ENCODE peak calls at places on chromosomes 5 and 9, in seven cellular contexts. L is GM23248, U is neural progenitor cell, T is MM.1S, O is hepatocyte, V is HCT116, M is GM23338. C is an unnamed sample. For H3K4me1, the result is how much of the 10 kb centered on the place peaks cover.

GRCh38 chr9:107119294-107119693 is 163.8 kb upstream of the RAD23B start:
- DNase-seq in T (no peak), V (no peak), M (no peak), U (no peak), O (no peak), L (no peak), C (no peak)

GRCh38 chr9:110918316-110919054 is 119.8 kb downstream of the LPAR1 start:
- DNase-seq in V (no peak), O (no peak), U (no peak), L (peak), T (no peak), M (no peak), C (peak)

GRCh38 chr5:80238778-80239679 is 16.8 kb downstream of the SERINC5 start:
- DNase-seq in O (no peak), T (no peak), V (no peak), U (no peak), L (peak), M (no peak), C (no peak)

GRCh38 chr5:67089200-67089725 is 107.3 kb downstream of the CD180 start:
- DNase-seq in V (no peak), L (peak), M (no peak), O (no peak), T (no peak), U (peak), C (peak)

GRCh38 chr5:61308699-61309098 is 23.4 kb upstream of the ZSWIM6 start:
- DNase-seq in L (no peak), U (no peak), V (no peak), T (no peak), M (no peak), O (no peak), C (no peak)

GRCh38 chr5:2196989-2197531 is 314.3 kb upstream of the IRX4 start:
- DNase-seq in L (no peak), O (no peak), T (no peak), U (peak), V (no peak), M (no peak), C (no peak)

GRCh38 chr5:159641371-159642039 is 274.8 kb upstream of the ADRA1B start:
- DNase-seq in O (no peak), T (no peak), L (no peak), U (no peak), V (no peak), M (no peak), C (no peak)

GRCh38 chr5:159208508-159209437 is 580 bp downstream of the RNF145 start:
- DNase-seq in V (no peak), O (peak), T (no peak), U (peak), M (peak), L (peak), C (no peak)

GRCh38 chr5:90878549-90879196 is 320.1 kb downstream of the ADGRV1 start:
- DNase-seq in U (no peak), O (peak), V (no peak), M (no peak), L (peak), T (no peak), C (peak)

GRCh38 chr5:107894361-107894760 is 223.6 kb upstream of the EFNA5 start:
- DNase-seq in M (no peak), V (no peak), L (peak), U (no peak), O (no peak), T (no peak), C (no peak)

GRCh38 chr5:93717162-93717561 is 24.2 kb downstream of the POU5F2 start:
- DNase-seq in T (no peak), U (no peak), L (peak), O (peak), M (no peak), V (no peak), C (no peak)

GRCh38 chr9:131656356-131657030 is 83.4 kb downstream of the RAPGEF1 start:
- DNase-seq in T (peak), O (no peak), V (no peak), L (no peak), U (no peak), M (no peak), C (no peak)

GRCh38 chr5:81140942-81141341 is 92.2 kb upstream of the CKMT2 start:
- DNase-seq in V (no peak), M (no peak), L (peak), T (no peak), U (no peak), O (peak), C (no peak)

GRCh38 chr5:141790630-141791029 is 87.6 kb downstream of the PCDH1 start:
- DNase-seq in U (no peak), M (no peak), T (no peak), V (no peak), O (no peak), L (no peak), C (no peak)

GRCh38 chr5:17882760-17883488 is 248.7 kb downstream of the TAF11L14 start:
- DNase-seq in O (peak), L (no peak), T (no peak), U (peak), M (peak), V (no peak), C (peak)

GRCh38 chr5:15995206-15996052 is 184.2 kb downstream of the MARCHF11 start:
- DNase-seq in O (peak), V (no peak), M (peak), L (peak), U (peak), T (peak), C (peak)

GRCh38 chr9:82466616-82467251 is 478.2 kb downstream of the SPATA31D1 start:
- DNase-seq in V (no peak), O (peak), T (peak), L (peak), U (peak), M (peak), C (peak)

GRCh38 chr9:129141066-129142041 is 30.1 kb downstream of the PTPA start:
- DNase-seq in M (no peak), U (peak), T (no peak), V (no peak), L (peak), O (peak), C (no peak)

GRCh38 chr5:43601454-43602260 is 1.3 kb upstream of the NNT start:
- DNase-seq in M (no peak), L (peak), T (peak), O (no peak), U (no peak), V (no peak), C (peak)

GRCh38 chr9:13502503-13502902 is 223.0 kb upstream of the MPDZ start:
- DNase-seq in U (no peak), V (no peak), M (no peak), L (no peak), O (no peak), T (no peak), C (no peak)

GRCh38 chr9:13529321-13530104 is 250.0 kb upstream of the MPDZ start:
- DNase-seq in L (no peak), V (no peak), T (no peak), O (peak), U (no peak), M (no peak), C (no peak)

GRCh38 chr5:73701566-73701965 is 75.6 kb downstream of the ARHGEF28 start:
- DNase-seq in L (peak), M (no peak), U (no peak), V (no peak), O (no peak), T (no peak), C (peak)

GRCh38 chr5:6508931-6509330 is 60.3 kb downstream of the UBE2QL1 start:
- DNase-seq in O (no peak), T (no peak), L (no peak), V (no peak), M (no peak), U (no peak), C (no peak)

DNA sequence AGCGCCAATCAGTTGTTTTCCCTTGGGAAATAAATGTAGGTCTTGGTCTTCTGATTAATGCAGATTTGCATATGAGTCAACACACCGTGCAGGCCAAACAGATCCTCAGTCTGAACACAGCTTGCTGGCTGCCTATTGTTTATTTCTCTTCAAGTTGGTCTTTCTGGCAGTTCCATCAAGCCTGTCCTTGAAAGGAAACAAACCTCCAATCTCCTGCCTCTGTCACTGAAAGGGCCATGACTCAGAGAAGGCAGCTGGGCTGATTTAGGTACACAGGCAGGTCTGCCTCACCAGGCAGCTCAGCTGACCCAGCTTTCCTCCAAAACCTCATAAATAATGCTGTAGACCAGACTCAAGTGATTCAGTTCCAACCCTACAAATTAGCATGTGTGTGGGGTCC is 175.9 kb downstream of the MAN2A1 start:
- DNase-seq in T (no peak), V (no peak), O (peak), U (no peak), M (no peak), L (peak), C (peak)
- TF ChIP-seq EZH2 in T (no peak), V (no peak), O (no peak), U (no peak), M (no peak), L (no peak), C (no peak)

GRCh38 chr5:123269436-123269835 is 153.8 kb downstream of the CEP120 start:
- DNase-seq in T (no peak), U (no peak), O (no peak), L (no peak), V (no peak), M (no peak), C (no peak)

GRCh38 chr5:123264399-123264798 is 158.8 kb downstream of the CEP120 start:
- DNase-seq in T (no peak), V (no peak), O (no peak), M (no peak), L (peak), U (no peak), C (no peak)

GRCh38 chr5:123269851-123270250 is 153.4 kb downstream of the CEP120 start:
- DNase-seq in V (no peak), O (no peak), L (no peak), U (no peak), T (no peak), M (no peak), C (no peak)

GRCh38 chr5:123265551-123265950 is 157.7 kb downstream of the CEP120 start:
- DNase-seq in M (no peak), U (no peak), V (no peak), O (no peak), L (peak), T (no peak), C (no peak)

DNA sequence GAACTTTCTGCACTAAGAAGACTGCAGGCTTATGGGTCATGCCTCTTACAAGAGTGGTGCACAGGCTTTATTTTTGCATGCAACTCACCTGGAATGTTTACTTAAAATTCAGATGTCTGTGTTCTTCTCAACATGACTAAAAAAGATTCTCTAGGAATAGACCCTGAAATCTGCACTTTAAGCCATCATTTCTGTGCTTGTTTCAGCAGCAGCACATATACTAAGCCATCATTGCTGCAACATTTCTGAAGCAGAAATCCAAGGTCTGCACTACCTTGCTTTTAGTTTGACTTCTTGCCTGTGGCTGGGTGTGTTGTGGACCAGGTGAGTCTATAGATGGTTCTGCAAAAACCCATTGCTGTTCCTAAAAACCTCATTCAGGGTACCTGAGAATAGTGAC is 156.8 kb downstream of the CEP120 start:
- DNase-seq in U (no peak), O (no peak), V (no peak), T (no peak), M (no peak), L (no peak), C (no peak)
- H3K4me1 ChIP-seq in U (under half), O (under half), V (under half), T (under half), M (under half), L (under half), C (under half)

DNA sequence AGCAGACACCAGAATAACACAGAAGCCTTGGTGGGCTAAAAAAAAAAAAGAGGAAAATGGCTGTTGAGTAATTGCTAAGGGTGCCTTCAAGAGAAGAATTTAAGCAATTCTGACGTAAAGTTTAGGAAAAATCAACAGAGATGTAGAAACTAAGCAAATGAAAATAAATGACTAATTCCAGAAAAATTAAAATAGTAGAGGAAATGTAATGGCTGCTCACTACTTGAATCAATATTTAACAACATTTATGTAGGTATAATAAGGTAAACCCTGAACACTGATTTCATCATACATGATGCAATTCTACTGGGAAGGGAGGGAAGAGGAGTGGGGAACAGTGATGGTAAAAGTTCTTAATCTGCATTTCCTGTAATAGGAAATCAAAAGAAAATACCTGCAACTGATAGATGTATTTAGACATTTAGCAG is 41.4 kb downstream of the PUM3 start:
- DNase-seq in O (no peak), V (no peak), M (no peak), U (no peak), L (peak), T (no peak), C (peak)
- TF ChIP-seq EZH2phosphoT487 in O (no peak), V (no peak), M (no peak), U (no peak), L (no peak), T (no peak), C (no peak)

DNA sequence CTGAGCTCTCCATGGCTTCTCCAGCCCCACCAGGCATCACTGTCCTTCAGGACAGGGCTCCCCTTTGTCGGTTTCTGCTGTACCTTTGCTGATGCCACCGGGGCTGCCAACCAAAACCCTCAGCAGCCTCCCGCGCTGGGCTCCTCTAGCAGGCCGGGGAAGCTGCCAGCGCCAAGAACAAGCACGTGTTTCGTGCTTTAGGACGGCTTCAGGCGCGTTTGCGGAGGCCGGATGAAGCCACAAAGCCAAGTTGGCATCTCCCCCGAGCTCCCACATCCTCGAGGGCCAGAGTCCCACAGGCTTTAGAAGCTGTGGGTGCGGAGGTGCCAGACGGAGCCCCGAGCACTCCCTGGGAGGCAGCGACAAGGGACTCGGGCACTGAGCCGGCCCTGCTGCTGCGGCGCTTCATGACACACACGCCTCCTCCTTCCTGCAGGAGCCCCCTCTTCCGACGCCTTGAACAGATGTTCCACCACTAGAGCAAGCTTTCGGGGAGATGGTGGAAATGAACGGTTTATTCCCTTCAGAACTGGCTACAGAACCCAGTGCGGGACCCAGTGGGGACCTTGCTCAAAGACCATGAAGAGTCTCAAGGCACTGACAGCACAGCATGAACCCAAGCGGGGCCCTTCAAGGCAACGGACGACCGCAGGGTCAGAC is 36.7 kb downstream of the SARDH start:
- DNase-seq in T (no peak), U (no peak), O (no peak), M (no peak), L (peak), V (no peak), C (no peak)
- TF ChIP-seq EZH2 in T (no peak), U (no peak), O (no peak), M (no peak), L (peak), V (no peak), C (no peak)

DNA sequence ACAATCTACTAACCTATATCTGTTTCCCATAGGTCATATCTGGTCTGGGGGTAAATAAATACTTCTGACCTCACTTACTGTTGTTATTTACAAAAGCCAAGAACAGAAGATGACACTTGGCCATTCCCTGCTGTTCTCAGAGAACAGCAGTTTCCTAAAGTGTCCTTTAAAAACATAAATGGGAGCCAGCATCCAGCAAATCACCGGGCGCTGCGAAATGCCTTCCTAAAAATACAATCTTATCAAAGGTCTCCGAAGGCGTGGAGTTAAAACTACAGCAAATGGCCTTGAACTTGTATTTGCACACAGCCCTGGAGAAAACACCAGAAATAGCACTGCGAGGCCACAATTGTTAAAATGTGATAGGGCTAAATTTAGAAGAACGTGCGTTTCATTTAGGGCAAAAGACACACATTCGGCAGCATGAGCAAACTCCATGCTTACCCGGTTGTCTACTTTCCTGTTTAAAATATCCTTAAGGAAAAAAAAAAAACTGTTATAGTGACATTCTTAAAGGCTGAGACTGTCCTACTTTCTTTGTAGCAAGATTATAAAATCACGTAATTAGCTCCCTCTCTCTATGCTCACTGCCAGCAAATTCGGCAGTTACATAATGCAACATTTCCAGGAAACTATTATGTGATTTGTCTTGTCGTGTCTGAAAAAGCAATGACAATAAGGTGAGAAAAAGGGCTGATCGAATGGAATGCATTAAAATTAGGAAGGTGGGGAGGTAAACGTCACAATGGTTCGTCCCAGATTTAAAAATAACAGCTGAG is 1.5 kb downstream of the NFIL3 start:
- DNase-seq in O (peak), L (peak), V (no peak), U (no peak), M (no peak), T (peak), C (no peak)
- H3K4me1 ChIP-seq in O (under half), L (under half), V (half or more), U (under half), M (under half), T (under half), C (under half)

DNA sequence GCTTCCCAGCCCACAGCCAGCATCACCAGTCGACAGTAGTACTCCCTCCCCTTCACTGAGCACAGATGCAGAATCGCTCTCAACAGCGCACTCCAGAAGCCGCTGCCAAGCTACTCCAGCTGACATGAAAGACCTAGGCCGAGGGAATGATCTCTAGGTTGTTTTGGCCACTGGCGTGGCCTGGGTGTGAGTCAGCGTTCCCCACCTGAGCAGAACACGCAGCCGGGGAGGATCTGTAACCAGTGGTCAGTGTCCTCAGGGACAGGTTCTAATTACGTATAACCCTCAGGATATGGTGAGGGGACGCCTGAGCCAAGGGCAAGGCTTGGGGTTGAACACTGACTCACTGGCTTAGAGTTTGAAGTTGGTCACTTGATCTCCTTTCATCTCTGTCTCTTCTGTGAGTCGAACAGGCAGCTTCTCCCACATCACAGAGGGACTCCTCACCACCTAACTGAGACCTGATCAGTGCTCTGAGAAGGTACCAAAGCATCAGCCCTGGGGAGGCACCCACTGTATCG is 76.9 kb upstream of the IL17B start:
- DNase-seq in L (peak), U (no peak), T (no peak), V (peak), O (peak), M (no peak), C (peak)
- TF ChIP-seq EZH2phosphoT487 in L (no peak), U (no peak), T (no peak), V (no peak), O (no peak), M (no peak), C (no peak)

GRCh38 chr5:176817864-176818377 is 7.6 kb downstream of the UNC5A start:
- DNase-seq in U (peak), O (peak), T (no peak), V (no peak), M (peak), L (peak), C (peak)
- TF ChIP-seq EZH2 in U (peak), O (no peak), T (no peak), V (no peak), M (no peak), L (peak), C (peak)

GRCh38 chr5:150487199-150488061 is 20.5 kb upstream of the NDST1 start:
- DNase-seq in T (peak), U (no peak), O (peak), M (no peak), L (peak), V (no peak), C (peak)
- H3K4me1 ChIP-seq in T (under half), U (half or more), O (half or more), M (half or more), L (half or more), V (under half), C (under half)

GRCh38 chr5:55903121-55903701 is 52.1 kb downstream of the IL31RA start:
- DNase-seq in O (no peak), T (no peak), M (no peak), U (no peak), L (no peak), V (no peak), C (no peak)
- TF ChIP-seq EZH2phosphoT487 in O (no peak), T (no peak), M (no peak), U (no peak), L (no peak), V (no peak), C (no peak)

C was measured in PC-3.